ENCODE peak calls at places on chromosomes 1 and 21, in five cellular contexts. A is NCI-H510A treated with DMSO at 0.1 percent for 48 hours, S is T-helper 1 cell, W is upper lobe of right lung, T is lung. U is an unnamed sample.

GRCh38 chr1:44534771-44535170 is 129.7 kb downstream of the RNF220 start:
- DNase-seq in A (no peak), S (no peak), W (no peak), T (no peak), U (no peak)

GRCh38 chr1:35264861-35265260 is 3.6 kb upstream of the ZMYM4 start:
- DNase-seq in A (no peak), S (no peak), W (no peak), T (peak), U (no peak)

GRCh38 chr1:12183095-12183794 is 16.5 kb downstream of the TNFRSF1B start:
- DNase-seq in A (no peak), S (no peak), W (no peak), T (no peak), U (no peak)

GRCh38 chr1:156452863-156453262 is 47.7 kb downstream of the MEF2D start:
- DNase-seq in A (no peak), S (no peak), W (no peak), T (no peak), U (no peak)

GRCh38 chr1:156963621-156964020 is 43.2 kb downstream of the LRRC71 start:
- DNase-seq in A (no peak), S (no peak), W (no peak), T (peak), U (peak)

GRCh38 chr1:92953491-92953890 is 7.8 kb downstream of the DIPK1A start:
- DNase-seq in A (no peak), S (peak), W (no peak), T (no peak), U (no peak)

GRCh38 chr21:18114735-18115134 is 129.9 kb upstream of the CHODL start:
- DNase-seq in A (no peak), S (no peak), W (no peak), T (no peak), U (no peak)

GRCh38 chr1:30690115-30690645 is 33.2 kb downstream of the MATN1 start:
- DNase-seq in A (no peak), S (no peak), W (peak), T (no peak), U (no peak)

GRCh38 chr21:46207006-46207919 is 21.3 kb downstream of the LSS start:
- DNase-seq in A (no peak), S (no peak), W (peak), T (no peak), U (no peak)

GRCh38 chr1:240765732-240766363 is 153.9 kb upstream of the GREM2 start:
- DNase-seq in A (no peak), S (no peak), W (no peak), T (no peak), U (no peak)

GRCh38 chr21:42833859-42834729 is 45.2 kb downstream of the WDR4 start:
- DNase-seq in A (no peak), S (no peak), W (peak), T (no peak), U (no peak)

GRCh38 chr1:111442457-111442856 is 6.6 kb downstream of the WDR77 start:
- DNase-seq in A (no peak), S (no peak), W (no peak), T (no peak), U (no peak)

GRCh38 chr1:149942207-149942606 is 5.5 kb upstream of the MTMR11 start:
- DNase-seq in A (no peak), S (no peak), W (no peak), T (no peak), U (no peak)

U was measured in naive thymus-derived CD8-positive, alpha-beta T cell.